ENCODE peak calls at places on chromosome 4, in ten cellular contexts. G is thoracic aorta, F is PC-9, B is fibroblast of lung, U is upper lobe of left lung, Z is pancreas, V is psoas muscle, C is Peyer's patch, K is AG04450, J is PC-3. S is an unnamed sample. For H3K9me3, the result is how much of the 10 kb centered on the place peaks cover.

GRCh38 chr4:151038452-151039157 is 23.5 kb upstream of the LRBA start:
- DNase-seq in G (no peak), F (no peak), B (no peak), U (no peak), Z (no peak), V (no peak), C (no peak), K (no peak), J (no peak), S (no peak)

GRCh38 chr4:163540977-163541376 is 46.5 kb downstream of the TMA16 start:
- DNase-seq in G (no peak), F (peak), B (peak), U (no peak), Z (no peak), V (no peak), C (no peak), K (peak), J (peak), S (no peak)

GRCh38 chr4:128191115-128191897 is 96.3 kb downstream of the PGRMC2 start:
- DNase-seq in G (no peak), F (peak), B (peak), U (peak), Z (peak), V (peak), C (peak), K (peak), J (peak), S (peak)

GRCh38 chr4:109803924-109804571 is 2.2 kb upstream of the CFI start:
- DNase-seq in G (no peak), F (peak), B (peak), U (peak), Z (no peak), V (no peak), C (no peak), K (no peak), J (peak), S (peak)

GRCh38 chr4:93834371-93835066 is 6.0 kb downstream of the ATOH1 start:
- DNase-seq in G (no peak), F (no peak), B (no peak), U (no peak), Z (no peak), V (no peak), C (no peak), K (no peak), J (no peak), S (no peak)

GRCh38 chr4:124386163-124386562 is 326.4 kb downstream of the ANKRD50 start:
- DNase-seq in G (no peak), F (no peak), B (no peak), U (no peak), Z (no peak), V (no peak), C (no peak), K (no peak), J (no peak), S (no peak)

GRCh38 chr4:17577660-17578481 is 873 bp downstream of the LAP3 start:
- DNase-seq in G (peak), F (no peak), B (peak), U (peak), Z (peak), V (peak), C (peak), K (no peak), J (peak), S (no peak)

GRCh38 chr4:79042079-79042674 is 102.9 kb upstream of the PAQR3 start:
- DNase-seq in G (no peak), F (no peak), B (peak), U (no peak), Z (no peak), V (no peak), C (no peak), K (peak), J (peak), S (no peak)

GRCh38 chr4:152590179-152591031 is 54.5 kb upstream of the FBXW7 start:
- DNase-seq in G (no peak), F (peak), B (peak), U (no peak), Z (no peak), V (no peak), C (no peak), K (peak), J (peak), S (no peak)

GRCh38 chr4:38314663-38315062 is 349.3 kb upstream of the KLF3 start:
- DNase-seq in G (no peak), F (no peak), B (no peak), U (no peak), Z (peak), V (no peak), C (no peak), K (no peak), J (peak), S (no peak)

GRCh38 chr4:47525154-47525819 is 40.2 kb downstream of the ATP10D start:
- DNase-seq in G (no peak), F (peak), B (peak), U (peak), Z (no peak), V (no peak), C (no peak), K (peak), J (peak), S (no peak)

GRCh38 chr4:188016754-188017153 is 21.2 kb downstream of the ZFP42 start:
- DNase-seq in G (no peak), F (no peak), B (no peak), U (no peak), Z (no peak), V (no peak), C (no peak), K (no peak), J (no peak), S (no peak)

GRCh38 chr4:19982556-19982955 is 269.1 kb upstream of the SLIT2 start:
- DNase-seq in G (no peak), F (no peak), B (peak), U (no peak), Z (no peak), V (no peak), C (no peak), K (no peak), J (peak), S (no peak)

GRCh38 chr4:144579411-144580020 is 66.4 kb upstream of the HHIP start:
- DNase-seq in G (no peak), F (no peak), B (peak), U (no peak), Z (no peak), V (no peak), C (no peak), K (no peak), J (peak), S (no peak)

GRCh38 chr4:76383001-76383400 is 37.9 kb downstream of the CCDC158 start:
- DNase-seq in G (no peak), F (no peak), B (no peak), U (no peak), Z (no peak), V (no peak), C (no peak), K (no peak), J (no peak), S (no peak)

GRCh38 chr4:139030614-139031235 is 15.1 kb downstream of the NOCT start:
- DNase-seq in G (no peak), F (peak), B (peak), U (peak), Z (peak), V (peak), C (peak), K (peak), J (peak), S (peak)

GRCh38 chr4:85909851-85910250 is 434.9 kb downstream of the ARHGAP24 start:
- DNase-seq in G (no peak), F (no peak), B (no peak), U (no peak), Z (peak), V (peak), C (no peak), K (no peak), J (no peak), S (no peak)

GRCh38 chr4:69060651-69061308 is 35.5 kb upstream of the UGT2B7 start:
- DNase-seq in G (no peak), F (no peak), B (no peak), U (no peak), Z (no peak), V (no peak), C (no peak), K (no peak), J (peak), S (no peak)

GRCh38 chr4:112813790-112814189 is 176.8 kb downstream of the LARP7 start:
- DNase-seq in G (no peak), F (no peak), B (peak), U (no peak), Z (no peak), V (no peak), C (no peak), K (peak), J (no peak), S (no peak)

GRCh38 chr4:48635310-48635709 is 144.8 kb downstream of the FRYL start:
- DNase-seq in G (no peak), F (peak), B (peak), U (no peak), Z (no peak), V (no peak), C (no peak), K (no peak), J (peak), S (no peak)

GRCh38 chr4:70992354-70992753 is 1.1 kb upstream of the DCK start:
- DNase-seq in G (no peak), F (no peak), B (no peak), U (peak), Z (peak), V (no peak), C (no peak), K (no peak), J (peak), S (no peak)

GRCh38 chr4:73281396-73281795 is 22.8 kb upstream of the ANKRD17 start:
- DNase-seq in G (no peak), F (no peak), B (no peak), U (no peak), Z (no peak), V (no peak), C (no peak), K (no peak), J (no peak), S (no peak)

GRCh38 chr4:18318682-18319410 is 297.3 kb upstream of the LCORL start:
- DNase-seq in G (no peak), F (no peak), B (no peak), U (no peak), Z (peak), V (peak), C (no peak), K (no peak), J (no peak), S (no peak)

GRCh38 chr4:56240554-56241190 is 146.6 kb downstream of the AASDH start:
- DNase-seq in G (no peak), F (no peak), B (peak), U (no peak), Z (no peak), V (no peak), C (no peak), K (no peak), J (no peak), S (no peak)

GRCh38 chr4:113781439-113782040 is 20.0 kb upstream of the CAMK2D start:
- DNase-seq in G (no peak), F (no peak), B (peak), U (no peak), Z (no peak), V (no peak), C (no peak), K (no peak), J (peak), S (peak)

GRCh38 chr4:82739292-82740190 is 59.1 kb downstream of the SCD5 start:
- DNase-seq in G (no peak), F (no peak), B (no peak), U (peak), Z (peak), V (peak), C (peak), K (no peak), J (peak), S (peak)

GRCh38 chr4:159175165-159175988 is 72.5 kb downstream of the RAPGEF2 start:
- DNase-seq in G (no peak), F (peak), B (peak), U (peak), Z (peak), V (peak), C (peak), K (peak), J (peak), S (peak)

GRCh38 chr4:8473920-8474590 is 33.5 kb downstream of the TRMT44 start:
- DNase-seq in G (no peak), F (no peak), B (no peak), U (no peak), Z (no peak), V (no peak), C (no peak), K (no peak), J (no peak), S (no peak)

GRCh38 chr4:168942985-168943384 is 67.1 kb downstream of the CBR4 start:
- DNase-seq in G (no peak), F (no peak), B (no peak), U (no peak), Z (no peak), V (no peak), C (no peak), K (no peak), J (peak), S (no peak)

GRCh38 chr4:165475706-165476070 is 96.9 kb downstream of the CPE start:
- DNase-seq in G (no peak), F (no peak), B (no peak), U (no peak), Z (no peak), V (no peak), C (no peak), K (no peak), J (no peak), S (no peak)

GRCh38 chr4:165478260-165478659 is 99.5 kb downstream of the CPE start:
- DNase-seq in G (no peak), F (no peak), B (no peak), U (no peak), Z (no peak), V (no peak), C (no peak), K (no peak), J (no peak), S (no peak)

GRCh38 chr4:165477799-165478198 is 99.0 kb downstream of the CPE start:
- DNase-seq in G (no peak), F (no peak), B (no peak), U (no peak), Z (no peak), V (no peak), C (no peak), K (no peak), J (no peak), S (no peak)

GRCh38 chr4:165474784-165475705 is 96.2 kb downstream of the CPE start:
- DNase-seq in G (no peak), F (no peak), B (no peak), U (no peak), Z (no peak), V (no peak), C (no peak), K (no peak), J (no peak), S (no peak)

GRCh38 chr4:165476214-165477098 is 97.6 kb downstream of the CPE start:
- DNase-seq in G (no peak), F (peak), B (peak), U (no peak), Z (no peak), V (no peak), C (no peak), K (no peak), J (peak), S (no peak)
- H3K9me3 ChIP-seq in G (under half), F (under half), B (under half), U (under half), Z (under half), V (under half), C (under half), K (under half), J (under half), S (under half)

GRCh38 chr4:100162027-100162685 is 28.1 kb downstream of the DDIT4L start:
- DNase-seq in G (no peak), F (no peak), B (no peak), U (no peak), Z (no peak), V (no peak), C (no peak), K (no peak), J (no peak), S (no peak)
- H3K9me3 ChIP-seq in G (under half), F (under half), B (under half), U (under half), Z (under half), V (under half), C (under half), K (under half), J (under half), S (under half)

DNA sequence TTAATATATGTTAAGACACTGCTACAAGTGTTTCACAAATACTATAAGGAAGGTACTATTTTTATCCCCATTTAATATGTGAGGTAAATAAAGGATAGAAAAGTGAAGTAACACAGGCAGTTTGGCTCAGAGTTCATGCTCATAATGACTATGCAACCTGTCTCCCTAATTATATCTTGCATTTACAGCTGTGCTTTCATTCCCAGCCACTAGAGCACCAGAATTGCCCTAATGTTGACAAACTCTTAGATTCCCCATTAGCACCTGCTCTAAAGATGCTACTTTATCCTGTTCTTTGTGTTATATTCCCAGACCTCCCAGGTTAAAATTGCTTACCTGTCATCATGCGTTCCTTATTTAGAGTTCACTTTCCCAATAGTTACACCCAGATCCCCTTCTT is 833.6 kb downstream of the CCSER1 start:
- DNase-seq in G (no peak), F (no peak), B (no peak), U (no peak), Z (no peak), V (no peak), C (no peak), K (no peak), J (no peak), S (no peak)
- H3K9me3 ChIP-seq in G (under half), F (under half), B (under half), U (under half), Z (under half), V (under half), C (under half), K (under half), J (under half), S (under half)

GRCh38 chr4:11323771-11324170 is 104.9 kb downstream of the HS3ST1 start:
- DNase-seq in G (no peak), F (no peak), B (no peak), U (no peak), Z (no peak), V (no peak), C (no peak), K (no peak), J (no peak), S (no peak)
- H3K9me3 ChIP-seq in G (under half), F (under half), B (under half), U (under half), Z (under half), V (under half), C (under half), K (under half), J (under half), S (under half)

GRCh38 chr4:45317739-45318138 is 591.4 kb upstream of the GNPDA2 start:
- DNase-seq in G (no peak), F (no peak), B (no peak), U (no peak), Z (no peak), V (no peak), C (no peak), K (no peak), J (no peak), S (no peak)
- H3K9me3 ChIP-seq in G (under half), F (under half), B (under half), U (under half), Z (under half), V (under half), C (under half), K (under half), J (under half), S (under half)

GRCh38 chr4:14653338-14653737 is 348.9 kb upstream of the CPEB2 start:
- DNase-seq in G (no peak), F (no peak), B (no peak), U (no peak), Z (no peak), V (no peak), C (no peak), K (no peak), J (no peak), S (no peak)
- H3K9me3 ChIP-seq in G (under half), F (under half), B (under half), U (under half), Z (under half), V (under half), C (under half), K (under half), J (under half), S (under half)

S was measured in naive thymus-derived CD4-positive, alpha-beta T cell.